ENCODE peak calls at places on chromosomes 5 and 9, in seven cellular contexts. S is OCI-LY7; Q is AG10803; D is HFF-Myc; J is CD4-positive, alpha-beta memory T cell; L is heart left ventricle; B is fibroblast of villous mesenchyme. V is an unnamed sample.

GRCh38 chr9:20243866-20244647 is 378.2 kb downstream of the MLLT3 start:
- DNase-seq in J (no peak), Q (no peak), L (no peak), S (no peak), D (no peak), B (no peak), V (no peak)

GRCh38 chr5:153565822-153566221 is 75.4 kb downstream of the GRIA1 start:
- DNase-seq in Q (peak), B (peak), S (no peak), L (no peak), J (no peak), D (peak), V (peak)

GRCh38 chr5:87499478-87500410 is 87.0 kb upstream of the CCNH start:
- DNase-seq in B (no peak), J (no peak), Q (peak), S (no peak), D (no peak), L (no peak), V (peak)

GRCh38 chr5:98455660-98456059 is 317.8 kb upstream of the RGMB start:
- DNase-seq in D (peak), J (no peak), B (no peak), Q (peak), L (no peak), S (no peak), V (peak)

GRCh38 chr5:134541736-134542376 is 16.4 kb downstream of the JADE2 start:
- DNase-seq in J (peak), L (no peak), Q (no peak), D (no peak), S (no peak), B (peak), V (peak)

GRCh38 chr5:57859626-57860025 is 377.0 kb upstream of the ACTBL2 start:
- DNase-seq in L (no peak), D (no peak), S (no peak), J (no peak), Q (no peak), B (no peak), V (no peak)

GRCh38 chr5:150272531-150272930 is 17.0 kb downstream of the CAMK2A start:
- DNase-seq in J (no peak), L (no peak), D (no peak), S (peak), Q (peak), B (peak), V (peak)

GRCh38 chr9:136219276-136219675 is 14.3 kb upstream of the LHX3 start:
- DNase-seq in J (no peak), L (no peak), B (peak), Q (peak), D (peak), S (no peak), V (peak)

GRCh38 chr9:32991895-32992595 is 9.4 kb downstream of the APTX start:
- DNase-seq in J (no peak), D (no peak), Q (no peak), S (no peak), B (no peak), L (peak), V (no peak)

GRCh38 chr9:38619556-38620447 is 594 bp downstream of the ANKRD18A start:
- DNase-seq in Q (no peak), S (no peak), L (no peak), J (peak), B (no peak), D (no peak), V (no peak)

GRCh38 chr9:133362359-133363044 is 6.2 kb downstream of the SURF2 start:
- DNase-seq in Q (no peak), B (peak), S (no peak), L (no peak), J (no peak), D (no peak), V (peak)

GRCh38 chr5:77022511-77023417 is 7.4 kb upstream of the AGGF1 start:
- DNase-seq in Q (no peak), S (no peak), L (no peak), D (no peak), J (no peak), B (no peak), V (no peak)

GRCh38 chr5:122099060-122099790 is 21.2 kb upstream of the LOX start:
- DNase-seq in B (peak), D (no peak), Q (peak), L (no peak), J (no peak), S (no peak), V (peak)

GRCh38 chr9:3507395-3508077 is 18.3 kb downstream of the RFX3 start:
- DNase-seq in S (peak), B (peak), J (no peak), D (no peak), L (no peak), Q (no peak), V (no peak)

GRCh38 chr9:16304301-16304700 is 566.2 kb downstream of the BNC2 start:
- DNase-seq in Q (no peak), L (no peak), B (no peak), D (no peak), J (no peak), S (no peak), V (no peak)

GRCh38 chr5:122835681-122836080 is 9.7 kb upstream of the SNX24 start:
- DNase-seq in D (no peak), S (no peak), Q (no peak), J (no peak), L (no peak), B (no peak), V (peak)

GRCh38 chr9:131043097-131043496 is 34.1 kb downstream of the LAMC3 start:
- DNase-seq in B (peak), D (no peak), S (peak), Q (no peak), J (no peak), L (no peak), V (no peak)

GRCh38 chr5:167993771-167994170 is 297.7 kb upstream of the WWC1 start:
- DNase-seq in Q (no peak), D (no peak), B (no peak), J (no peak), S (no peak), L (no peak), V (no peak)

GRCh38 chr5:139472410-139473030 is 1.7 kb downstream of the SMIM33 start:
- DNase-seq in S (no peak), Q (no peak), J (no peak), D (no peak), B (no peak), L (no peak), V (no peak)

GRCh38 chr5:14873093-14873492 is 1.5 kb upstream of the ANKH start:
- DNase-seq in L (no peak), J (no peak), S (peak), B (no peak), Q (no peak), D (no peak), V (no peak)

DNA sequence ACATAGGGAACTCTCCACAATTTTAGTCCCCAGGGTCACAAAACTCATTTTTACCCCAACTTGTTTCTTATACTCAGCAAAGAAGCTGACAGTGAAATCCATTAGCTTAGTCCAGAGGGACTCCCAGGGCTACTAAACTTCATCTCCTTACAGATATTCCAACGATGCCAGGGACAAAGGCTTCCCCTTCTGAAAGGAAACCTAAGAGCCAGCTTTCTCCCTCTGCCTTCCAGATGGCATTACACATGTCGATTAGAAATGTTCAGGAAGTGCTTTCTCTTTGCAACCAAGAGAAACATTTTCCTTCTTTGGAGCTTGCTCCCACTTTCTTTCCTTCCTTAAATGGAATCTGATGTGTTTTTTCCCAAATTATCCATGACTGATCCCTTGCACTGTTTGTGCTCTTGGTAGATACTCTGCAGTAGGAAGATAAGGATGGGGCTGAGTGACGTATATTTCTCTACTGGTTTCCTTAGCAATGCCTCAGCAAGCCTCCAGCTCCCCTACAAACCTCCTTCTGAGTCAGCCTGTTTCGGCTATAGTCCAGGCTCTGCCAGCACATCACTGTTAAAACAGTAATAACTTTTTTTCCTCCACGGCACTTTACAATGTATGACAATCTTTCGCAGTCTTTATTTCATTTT is 43.0 kb upstream of the HTR4 start:
- DNase-seq in Q (peak), S (no peak), B (peak), D (no peak), J (no peak), L (no peak), V (peak)
- H3K4me3 ChIP-seq in Q (no peak), S (no peak), B (no peak), D (no peak), J (no peak), L (no peak), V (no peak)

GRCh38 chr5:1815071-1815786 is 14.0 kb downstream of the NDUFS6 start:
- DNase-seq in L (no peak), D (no peak), S (no peak), Q (no peak), J (no peak), B (no peak), V (no peak)
- H3K4me3 ChIP-seq in L (no peak), D (no peak), S (no peak), Q (no peak), J (no peak), B (no peak), V (no peak)

DNA sequence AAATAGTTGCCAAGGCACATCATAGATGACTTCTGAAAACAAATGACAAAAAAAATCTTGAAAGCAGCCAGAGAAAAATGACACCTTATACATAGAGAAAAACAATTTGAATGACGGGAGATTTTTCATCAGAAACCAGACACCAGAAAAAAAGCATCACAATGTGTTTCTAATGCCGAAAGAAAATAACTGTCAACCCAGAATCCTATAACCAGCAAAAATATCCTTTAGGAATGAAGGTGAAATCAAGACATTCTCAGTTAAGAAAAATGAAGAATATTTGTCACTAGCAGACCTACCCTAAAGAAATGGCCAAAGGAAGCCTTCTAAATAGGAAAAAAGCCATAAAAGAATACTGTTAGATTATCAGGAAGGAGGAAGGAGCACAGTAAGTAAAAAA is 54.0 kb downstream of the SPTLC1 start:
- DNase-seq in J (no peak), L (no peak), S (no peak), D (no peak), Q (no peak), B (no peak), V (no peak)
- H3K4me3 ChIP-seq in J (no peak), L (no peak), S (no peak), D (no peak), Q (no peak), B (no peak), V (no peak)

GRCh38 chr5:10583663-10584572 is 20.0 kb downstream of the ANKRD33B start:
- DNase-seq in L (no peak), D (no peak), Q (no peak), J (no peak), S (peak), B (no peak), V (no peak)
- H3K4me3 ChIP-seq in L (no peak), D (no peak), Q (no peak), J (no peak), S (peak), B (no peak), V (no peak)

GRCh38 chr9:129384138-129384886 is 206.3 kb upstream of the IER5L start:
- DNase-seq in B (no peak), L (no peak), S (no peak), J (no peak), Q (no peak), D (no peak), V (no peak)
- H3K4me3 ChIP-seq in B (no peak), L (peak), S (peak), J (peak), Q (no peak), D (peak), V (peak)

GRCh38 chr9:12777149-12778010 is 2.6 kb downstream of the LURAP1L start:
- DNase-seq in Q (no peak), J (no peak), S (no peak), D (no peak), B (no peak), L (no peak), V (no peak)
- H3K4me3 ChIP-seq in Q (peak), J (no peak), S (no peak), D (no peak), B (peak), L (peak), V (peak)

V was measured in fibroblast of mammary gland.